ENCODE peak calls at places on chromosomes 16 and 17, in six cellular contexts. Y is transverse colon, M is epithelial cell of prostate, A is small intestine, K is A549, N is upper lobe of right lung. Z is an unnamed sample.

GRCh38 chr16:58727028-58727781 is 6.9 kb downstream of the GOT2 start:
- DNase-seq in Y (no peak), M (no peak), A (no peak), K (no peak), N (no peak), Z (no peak)

GRCh38 chr16:71540-72341 is 690 bp downstream of the RHBDF1 start:
- DNase-seq in Y (peak), M (no peak), A (peak), K (peak), N (peak), Z (peak)

GRCh38 chr17:41402161-41402560 is 4.8 kb upstream of the KRT31 start:
- DNase-seq in Y (no peak), M (no peak), A (no peak), K (no peak), N (no peak), Z (no peak)

GRCh38 chr16:24983521-24983920 is 31.6 kb downstream of the ARHGAP17 start:
- DNase-seq in Y (no peak), M (no peak), A (no peak), K (no peak), N (no peak), Z (no peak)

GRCh38 chr17:7549401-7550055 is 670 bp downstream of the TNFSF12 start:
- DNase-seq in Y (peak), M (no peak), A (peak), K (peak), N (peak), Z (no peak)

GRCh38 chr17:56320443-56320842 is 167.2 kb downstream of the ANKFN1 start:
- DNase-seq in Y (no peak), M (no peak), A (no peak), K (no peak), N (no peak), Z (no peak)

GRCh38 chr17:28728364-28729200 is at the start of gene NEK8:
- DNase-seq in Y (peak), M (peak), A (peak), K (peak), N (peak), Z (peak)

GRCh38 chr16:16996830-16997229 is 473.9 kb downstream of the XYLT1 start:
- DNase-seq in Y (no peak), M (no peak), A (no peak), K (no peak), N (no peak), Z (no peak)

GRCh38 chr16:85254921-85255320 is 142.6 kb upstream of the CIBAR2 start:
- DNase-seq in Y (no peak), M (no peak), A (no peak), K (no peak), N (no peak), Z (no peak)

GRCh38 chr17:14541714-14542113 is 240.8 kb downstream of the HS3ST3B1 start:
- DNase-seq in Y (no peak), M (no peak), A (no peak), K (no peak), N (no peak), Z (no peak)

GRCh38 chr16:53358884-53359283 is 75.4 kb upstream of the RBL2 start:
- DNase-seq in Y (no peak), M (no peak), A (no peak), K (no peak), N (no peak), Z (no peak)

GRCh38 chr17:82019905-82020873 is 2.5 kb downstream of the CENPX start:
- DNase-seq in Y (peak), M (no peak), A (peak), K (peak), N (peak), Z (no peak)

GRCh38 chr16:22206847-22207714 is 1.0 kb downstream of the EEF2K start:
- DNase-seq in Y (peak), M (no peak), A (peak), K (peak), N (peak), Z (peak)

GRCh38 chr17:28057731-28058246 is 15.3 kb downstream of the NLK start:
- DNase-seq in Y (no peak), M (peak), A (no peak), K (peak), N (no peak), Z (no peak)

GRCh38 chr16:89395150-89396142 is 94.9 kb downstream of the ANKRD11 start:
- DNase-seq in Y (peak), M (peak), A (peak), K (peak), N (peak), Z (peak)

GRCh38 chr16:25487888-25488287 is 203.9 kb upstream of the HS3ST4 start:
- DNase-seq in Y (no peak), M (no peak), A (no peak), K (no peak), N (no peak), Z (no peak)

GRCh38 chr17:58302919-58303551 is 22.3 kb upstream of the MPO start:
- DNase-seq in Y (no peak), M (no peak), A (no peak), K (no peak), N (peak), Z (no peak)

GRCh38 chr17:30336369-30337171 is 2.7 kb upstream of the TMIGD1 start:
- DNase-seq in Y (peak), M (no peak), A (peak), K (peak), N (no peak), Z (no peak)

GRCh38 chr17:38751803-38752118 is 780 bp upstream of the PSMB3 start:
- DNase-seq in Y (peak), M (no peak), A (peak), K (peak), N (peak), Z (peak)

GRCh38 chr16:83269541-83269940 is 538.2 kb upstream of the HSBP1 start:
- DNase-seq in Y (no peak), M (no peak), A (no peak), K (no peak), N (no peak), Z (no peak)

GRCh38 chr17:78817123-78817522 is 23.5 kb downstream of the USP36 start:
- DNase-seq in Y (no peak), M (no peak), A (peak), K (no peak), N (no peak), Z (no peak)

GRCh38 chr16:11914759-11915643 is 755 bp downstream of the GSPT1 start:
- DNase-seq in Y (peak), M (no peak), A (peak), K (peak), N (peak), Z (peak)

GRCh38 chr17:68310141-68310540 is 18.8 kb downstream of the ARSG start:
- DNase-seq in Y (no peak), M (no peak), A (no peak), K (no peak), N (no peak), Z (no peak)

GRCh38 chr17:70006159-70006558 is 68.9 kb upstream of the KCNJ16 start:
- DNase-seq in Y (no peak), M (no peak), A (no peak), K (no peak), N (no peak), Z (no peak)

GRCh38 chr17:18362509-18363020 is 785 bp downstream of the SHMT1 start:
- DNase-seq in Y (peak), M (no peak), A (peak), K (peak), N (peak), Z (peak)

GRCh38 chr17:67246648-67247415 is 1.8 kb upstream of the HELZ start:
- DNase-seq in Y (peak), M (peak), A (peak), K (peak), N (peak), Z (no peak)

GRCh38 chr17:37361543-37361942 is 14.2 kb upstream of the C17orf78 start:
- DNase-seq in Y (no peak), M (peak), A (no peak), K (peak), N (no peak), Z (no peak)

GRCh38 chr17:1108810-1109605 is 70.8 kb downstream of the ABR start:
- DNase-seq in Y (peak), M (no peak), A (peak), K (peak), N (peak), Z (peak)

GRCh38 chr17:28371245-28372202 is at the start of gene SARM1:
- DNase-seq in Y (peak), M (no peak), A (peak), K (peak), N (peak), Z (peak)

GRCh38 chr16:26983426-26983825 is 83.3 kb upstream of the C16orf82 start:
- DNase-seq in Y (no peak), M (no peak), A (no peak), K (no peak), N (no peak), Z (no peak)

GRCh38 chr16:85465328-85466307 is 147.5 kb upstream of the GSE1 start:
- DNase-seq in Y (no peak), M (no peak), A (no peak), K (no peak), N (no peak), Z (peak)

GRCh38 chr16:66293207-66293735 is 73.2 kb upstream of the CDH5 start:
- DNase-seq in Y (no peak), M (no peak), A (no peak), K (no peak), N (no peak), Z (no peak)

GRCh38 chr16:6266703-6267102 is 1065.9 kb upstream of the RBFOX1 start:
- DNase-seq in Y (no peak), M (no peak), A (no peak), K (no peak), N (no peak), Z (no peak)

GRCh38 chr16:6265956-6266355 is 1066.7 kb upstream of the RBFOX1 start:
- DNase-seq in Y (no peak), M (no peak), A (no peak), K (no peak), N (no peak), Z (no peak)

DNA sequence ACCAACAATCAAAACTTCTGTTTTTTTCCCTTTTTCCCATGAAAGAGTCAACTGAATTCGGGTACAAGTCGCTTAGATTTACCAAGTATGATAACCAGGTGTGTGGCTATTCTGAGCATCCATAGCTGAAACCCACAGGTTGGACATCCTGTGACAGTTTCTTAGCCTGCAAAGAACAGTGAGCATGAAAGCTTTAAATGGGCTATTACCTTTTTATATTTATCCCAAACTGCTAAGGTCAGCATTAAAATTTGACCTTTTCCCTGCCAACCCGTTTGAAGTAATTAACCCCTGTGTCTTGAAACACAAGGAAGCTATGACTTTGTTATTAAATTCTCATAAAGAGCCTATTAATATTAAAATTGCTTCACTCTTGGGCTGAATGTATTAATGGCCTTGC is 1065.0 kb upstream of the RBFOX1 start:
- DNase-seq in Y (no peak), M (no peak), A (no peak), K (no peak), N (no peak), Z (no peak)
- H3K27ac ChIP-seq in Y (no peak), M (no peak), A (no peak), K (no peak), N (no peak), Z (no peak)

GRCh38 chr16:57268804-57269800 is 15.4 kb downstream of the PLLP start:
- DNase-seq in Y (peak), M (no peak), A (peak), K (peak), N (peak), Z (peak)

GRCh38 chr16:57271867-57272495 is 12.5 kb downstream of the PLLP start:
- DNase-seq in Y (no peak), M (no peak), A (no peak), K (no peak), N (no peak), Z (no peak)

GRCh38 chr16:57273359-57273758 is 11.1 kb downstream of the PLLP start:
- DNase-seq in Y (no peak), M (no peak), A (no peak), K (no peak), N (no peak), Z (peak)

GRCh38 chr16:57271063-57271345 is 13.5 kb downstream of the PLLP start:
- DNase-seq in Y (no peak), M (no peak), A (no peak), K (no peak), N (no peak), Z (no peak)

GRCh38 chr16:57270221-57271062 is 14.0 kb downstream of the PLLP start:
- DNase-seq in Y (no peak), M (no peak), A (no peak), K (no peak), N (no peak), Z (no peak)
- H3K27ac ChIP-seq in Y (no peak), M (no peak), A (peak), K (no peak), N (peak), Z (no peak)

DNA sequence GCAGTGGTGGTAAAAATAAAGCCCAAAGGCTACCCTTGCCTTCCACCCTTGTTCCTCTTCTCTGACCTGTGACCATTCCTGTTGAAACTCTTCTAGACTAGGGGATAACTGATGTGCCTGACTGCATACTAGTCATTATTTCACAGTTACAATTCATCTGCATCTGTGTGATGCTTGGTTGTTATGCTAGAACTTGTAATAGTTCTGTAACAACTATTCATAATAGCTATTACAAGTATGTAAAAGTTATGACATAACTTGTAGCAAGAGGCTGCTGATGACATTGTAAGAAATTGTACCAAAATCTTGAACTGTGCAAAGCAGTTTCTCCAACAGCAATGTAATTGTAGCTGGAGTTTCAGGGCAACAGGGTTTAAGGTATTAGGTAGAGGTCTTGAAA is 2.4 kb upstream of the VAC14 start:
- DNase-seq in Y (no peak), M (no peak), A (no peak), K (no peak), N (no peak), Z (no peak)
- H3K27ac ChIP-seq in Y (no peak), M (peak), A (no peak), K (no peak), N (peak), Z (no peak)

GRCh38 chr16:67941469-67942199 is 2.3 kb downstream of the LCAT start:
- DNase-seq in Y (no peak), M (no peak), A (no peak), K (no peak), N (no peak), Z (no peak)

GRCh38 chr16:67940436-67941089 is 3.4 kb downstream of the LCAT start:
- DNase-seq in Y (no peak), M (no peak), A (no peak), K (no peak), N (no peak), Z (no peak)

GRCh38 chr16:67942510-67943255 is 1.2 kb downstream of the LCAT start:
- DNase-seq in Y (no peak), M (no peak), A (no peak), K (no peak), N (no peak), Z (peak)

GRCh38 chr16:67943256-67943618 is 683 bp downstream of the LCAT start:
- DNase-seq in Y (no peak), M (no peak), A (no peak), K (no peak), N (no peak), Z (no peak)

GRCh38 chr16:67942200-67942509 is 1.8 kb downstream of the LCAT start:
- DNase-seq in Y (no peak), M (no peak), A (peak), K (peak), N (no peak), Z (no peak)
- H3K27ac ChIP-seq in Y (no peak), M (no peak), A (no peak), K (no peak), N (no peak), Z (no peak)

DNA sequence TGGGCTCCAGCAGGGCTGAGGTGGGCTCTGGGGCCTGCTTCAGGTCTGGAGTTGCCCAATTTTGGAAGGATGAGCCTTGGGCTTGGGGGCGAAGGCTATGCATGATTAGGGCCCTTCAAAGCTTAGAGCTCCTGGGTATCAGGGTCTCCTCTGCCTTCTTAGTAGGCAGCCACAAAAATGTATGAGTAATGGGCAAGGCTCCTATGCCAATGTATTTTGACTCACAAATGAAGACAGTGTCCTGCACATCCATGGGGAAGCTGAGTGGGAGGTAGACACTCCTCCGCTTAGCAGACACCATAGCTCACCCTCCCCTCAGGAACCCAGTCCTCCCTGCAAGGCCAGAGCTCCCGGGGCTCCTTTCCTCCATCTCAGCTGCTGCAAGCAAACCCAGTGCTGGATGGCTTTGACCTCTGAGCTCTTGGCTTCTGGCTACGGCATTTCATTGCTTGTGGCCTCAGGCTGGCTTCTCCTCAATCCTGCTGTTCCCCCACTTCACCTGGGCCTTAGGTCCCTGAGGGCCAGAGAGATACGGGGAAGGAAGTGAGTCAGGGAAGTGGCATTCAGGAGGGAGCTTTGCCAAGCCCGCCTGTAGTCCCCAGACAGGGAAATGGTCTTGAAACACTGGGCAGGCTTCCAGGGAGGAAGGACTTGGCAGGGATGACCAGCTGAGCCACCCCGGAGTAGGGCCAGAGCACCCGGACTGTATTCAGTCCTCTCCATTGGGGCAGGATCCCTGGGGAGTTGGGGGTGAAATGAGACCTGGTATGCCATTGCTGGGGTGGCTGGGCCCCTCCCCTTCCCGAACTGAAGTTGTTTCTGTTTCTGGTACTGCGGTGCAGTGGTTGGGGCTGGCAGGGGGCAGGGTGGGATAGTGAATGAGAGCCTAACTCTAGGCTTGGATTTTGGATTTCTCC is 4.4 kb downstream of the ABCC3 start:
- DNase-seq in Y (peak), M (peak), A (peak), K (peak), N (peak), Z (peak)
- H3K27ac ChIP-seq in Y (peak), M (peak), A (peak), K (peak), N (peak), Z (no peak)

GRCh38 chr17:76414334-76415295 is 30.2 kb downstream of the SPHK1 start:
- DNase-seq in Y (peak), M (no peak), A (peak), K (no peak), N (peak), Z (peak)

GRCh38 chr17:76415786-76416185 is 31.4 kb downstream of the SPHK1 start:
- DNase-seq in Y (no peak), M (no peak), A (no peak), K (no peak), N (no peak), Z (no peak)

GRCh38 chr17:76416899-76417298 is 32.5 kb downstream of the SPHK1 start:
- DNase-seq in Y (no peak), M (no peak), A (no peak), K (no peak), N (peak), Z (no peak)

GRCh38 chr17:76417499-76418143 is 33.2 kb downstream of the SPHK1 start:
- DNase-seq in Y (no peak), M (no peak), A (peak), K (no peak), N (peak), Z (no peak)

GRCh38 chr17:76416447-76416846 is 32.0 kb downstream of the SPHK1 start:
- DNase-seq in Y (no peak), M (no peak), A (no peak), K (no peak), N (peak), Z (no peak)
- H3K27ac ChIP-seq in Y (no peak), M (no peak), A (no peak), K (no peak), N (no peak), Z (no peak)